ENCODE peak calls at places on chromosomes 13 and 19, in eight cellular contexts. Z is lower lobe of right lung, I is IMR-90, X is fibroblast of lung, R is Peyer's patch, H is uterus, A is testis, N is H9. K is an unnamed sample.

GRCh38 chr19:47485210-47485609 is 1.2 kb upstream of the KPTN start:
- DNase-seq in I (no peak), N (no peak), X (no peak), H (no peak), A (no peak), R (no peak), Z (no peak), K (no peak)

GRCh38 chr13:112055417-112056206 is 11.3 kb upstream of the SOX1 start:
- DNase-seq in I (no peak), A (no peak), R (no peak), X (no peak), H (no peak), N (peak; percentile 44), Z (no peak), K (no peak)

GRCh38 chr19:19306191-19306590 is 14.1 kb downstream of the SUGP1 start:
- DNase-seq in X (no peak), I (no peak), H (no peak), A (no peak), Z (no peak), N (no peak), R (no peak), K (no peak)

GRCh38 chr19:3606690-3607289 is at the start of gene TBXA2R:
- DNase-seq in Z (peak; percentile 75), X (peak; percentile 48), A (peak; percentile 84), H (peak; percentile 83), N (peak; percentile 76), I (peak; percentile 43), R (peak; percentile 87), K (no peak)

GRCh38 chr13:23598371-23598770 is 28.2 kb downstream of the TNFRSF19 start:
- DNase-seq in A (no peak), R (no peak), Z (no peak), I (peak; percentile 70), X (no peak), H (no peak), N (no peak), K (no peak)

GRCh38 chr19:46818812-46819211 is 30.4 kb upstream of the SLC1A5 start:
- DNase-seq in Z (no peak), I (peak; percentile 33), X (peak; percentile 38), H (no peak), R (no peak), A (peak; percentile 60), N (peak; percentile 43), K (no peak)

GRCh38 chr19:11145147-11145924 is 10.2 kb downstream of the SPC24 start:
- DNase-seq in Z (no peak), H (no peak), I (no peak), A (no peak), N (no peak), X (no peak), R (no peak), K (no peak)

GRCh38 chr19:17376935-17377600 is at the start of gene PLVAP:
- DNase-seq in R (no peak), I (no peak), Z (peak; percentile 50), H (peak; percentile 49), N (no peak), X (no peak), A (no peak), K (no peak)

GRCh38 chr13:21538753-21539152 is 65.2 kb downstream of the MICU2 start:
- DNase-seq in H (no peak), N (no peak), I (no peak), X (no peak), A (no peak), Z (no peak), R (no peak), K (no peak)

GRCh38 chr19:55405638-55406037 is 1.9 kb downstream of the UBE2S start:
- DNase-seq in R (no peak), N (no peak), H (no peak), I (no peak), Z (no peak), X (no peak), A (no peak), K (no peak)

GRCh38 chr13:79492313-79492798 is 11.4 kb downstream of the NDFIP2 start:
- DNase-seq in H (no peak), R (no peak), N (peak; percentile 31), A (no peak), Z (no peak), X (no peak), I (peak; percentile 13), K (no peak)

GRCh38 chr13:42078113-42078769 is 29.8 kb downstream of the DGKH start:
- DNase-seq in I (no peak), N (peak; percentile 41), R (no peak), X (no peak), A (peak; percentile 21), H (no peak), Z (no peak), K (no peak)

GRCh38 chr13:102799544-102800144 is 725 bp downstream of the BIVM start:
- DNase-seq in H (no peak), R (no peak), Z (peak; percentile 52), N (peak; percentile 30), X (peak; percentile 30), I (peak; percentile 5), A (peak; percentile 19), K (peak; percentile 53)

GRCh38 chr19:16920816-16921529 is 32.2 kb downstream of the F2RL3 start:
- DNase-seq in I (peak; percentile 88), N (no peak), A (no peak), H (no peak), R (no peak), X (peak; percentile 60), Z (no peak), K (peak; percentile 92)

GRCh38 chr19:54145541-54146158 is 8.1 kb downstream of the CNOT3 start:
- DNase-seq in Z (no peak), I (no peak), R (no peak), A (no peak), N (no peak), H (no peak), X (no peak), K (no peak)

GRCh38 chr19:54147676-54148075 is 10.1 kb downstream of the CNOT3 start:
- DNase-seq in R (no peak), I (peak; percentile 28), H (no peak), Z (no peak), X (peak; percentile 61), A (no peak), N (no peak), K (no peak)

GRCh38 chr19:54151362-54152035 is 8.0 kb downstream of the LENG1 start:
- DNase-seq in A (no peak), X (no peak), H (no peak), R (no peak), Z (no peak), I (no peak), N (no peak), K (no peak)

GRCh38 chr19:54149021-54149812 is 10.3 kb downstream of the LENG1 start:
- DNase-seq in H (no peak), A (no peak), N (no peak), I (no peak), X (no peak), R (no peak), Z (no peak), K (no peak)

GRCh38 chr19:54148158-54148557 is 10.6 kb downstream of the CNOT3 start:
- DNase-seq in I (no peak), X (no peak), R (no peak), A (no peak), N (no peak), Z (no peak), H (no peak), K (no peak)
- TF ChIP-seq CTCF in I (no peak), X (no peak), R (no peak), A (no peak), N (no peak), Z (no peak), H (no peak), K (no peak)

GRCh38 chr19:10006335-10006708 is 4.0 kb downstream of the COL5A3 start:
- DNase-seq in A (peak; percentile 50), X (peak; percentile 58), R (no peak), Z (no peak), N (no peak), I (peak; percentile 72), H (peak; percentile 66), K (no peak)

GRCh38 chr19:10006752-10007323 is 3.5 kb downstream of the COL5A3 start:
- DNase-seq in Z (no peak), H (no peak), X (no peak), R (no peak), A (no peak), I (no peak), N (no peak), K (no peak)

GRCh38 chr19:10007366-10007765 is 2.9 kb downstream of the COL5A3 start:
- DNase-seq in H (peak; percentile 66), Z (no peak), N (no peak), I (peak; percentile 47), R (no peak), X (no peak), A (peak; percentile 25), K (no peak)

GRCh38 chr19:10009269-10009665 is 1.0 kb downstream of the COL5A3 start:
- DNase-seq in H (peak; percentile 79), R (peak; percentile 60), A (peak; percentile 74), N (peak; percentile 63), X (peak; percentile 89), Z (peak; percentile 52), I (peak; percentile 92), K (no peak)

GRCh38 chr19:10007811-10008211 is 2.5 kb downstream of the COL5A3 start:
- DNase-seq in I (peak; percentile 80), X (peak; percentile 88), R (no peak), H (peak; percentile 47), A (peak; percentile 34), N (no peak), Z (no peak), K (no peak)
- H3K27me3 ChIP-seq in I (no peaks in the 10 kb centered on the region), X (no peaks in the 10 kb centered on the region), R (no peaks in the 10 kb centered on the region), H (no peaks in the 10 kb centered on the region), A (no peaks in the 10 kb centered on the region), N (peaks cover 4% of the 10 kb centered on the region), Z (peaks cover 51% of the 10 kb centered on the region), K (peaks cover 3% of the 10 kb centered on the region)

GRCh38 chr13:30581582-30581981 is 36.1 kb upstream of the USPL1 start:
- DNase-seq in A (no peak), X (peak; percentile 39), I (peak; percentile 36), H (no peak), R (no peak), N (no peak), Z (no peak), K (no peak)
- TF ChIP-seq CTCF in A (no peak), X (no peak), I (peak; percentile 41), H (no peak), R (peak; percentile 18), N (peak; percentile 69), Z (peak; percentile 26), K (peak; percentile 51)

DNA sequence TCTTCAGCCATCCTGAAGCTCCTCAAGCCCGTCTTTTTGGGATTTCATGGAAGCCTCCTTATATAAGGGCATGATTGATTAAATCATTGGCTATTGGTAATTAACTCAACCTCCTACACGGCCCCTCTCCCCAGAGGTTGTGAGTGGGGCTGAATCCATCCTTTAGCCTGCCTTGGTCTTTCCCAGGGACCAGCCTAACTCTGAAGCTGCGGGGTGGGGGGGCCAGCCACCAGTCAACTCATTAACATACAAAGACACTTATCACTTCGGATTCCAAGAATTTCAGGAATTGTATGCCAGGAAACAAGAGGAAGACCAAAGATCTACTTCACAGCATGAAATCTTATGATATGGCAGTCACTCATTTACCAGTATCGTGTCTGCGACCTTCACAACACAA is 9.9 kb downstream of the COL4A1 start:
- DNase-seq in H (no peak), A (no peak), I (no peak), X (no peak), Z (no peak), R (no peak), N (no peak), K (no peak)
- H3K27me3 ChIP-seq in H (no peaks in the 10 kb centered on the region), A (no peaks in the 10 kb centered on the region), I (no peaks in the 10 kb centered on the region), X (no peaks in the 10 kb centered on the region), Z (peaks cover 5% of the 10 kb centered on the region), R (no peaks in the 10 kb centered on the region), N (no peaks in the 10 kb centered on the region), K (no peaks in the 10 kb centered on the region)

GRCh38 chr19:51398096-51398704 is 7.8 kb upstream of the C19orf84 start:
- DNase-seq in Z (no peak), A (no peak), H (no peak), R (no peak), N (no peak), I (peak; percentile 18), X (peak; percentile 29), K (no peak)
- TF ChIP-seq CTCF in Z (peak; percentile 53), A (peak; percentile 51), H (peak; percentile 26), R (peak; percentile 47), N (peak; percentile 69), I (peak; percentile 53), X (peak; percentile 54), K (peak; percentile 76)

K was measured in RWPE2.